ENCODE peak calls at places on chromosomes 16 and 17, in six cellular contexts. B, Y, O, K, J and L are unnamed samples.
A peak's percentile ranks its signal among the peaks of the same experiment; 100 is the strongest.

GRCh38 chr17:574061-574460 is 140.6 kb downstream of the VPS53 start:
- DNase-seq in Y (no peak), O (no peak), J (no peak), B (peak; percentile 83), K (no peak), L (peak; percentile 71)

GRCh38 chr17:31309525-31309924 is 4.3 kb downstream of the EVI2B start:
- DNase-seq in B (no peak), K (no peak), J (no peak), Y (no peak), O (no peak), L (no peak)

GRCh38 chr16:68436581-68436980 is 11.7 kb downstream of the SMPD3 start:
- DNase-seq in Y (peak; percentile 80), O (no peak), K (no peak), J (no peak), B (no peak), L (no peak)

GRCh38 chr16:11535494-11535893 is 51.2 kb downstream of the LITAF start:
- DNase-seq in K (peak; percentile 57), B (no peak), J (no peak), Y (no peak), O (no peak), L (no peak)

GRCh38 chr17:700504-701094 is 14.0 kb downstream of the VPS53 start:
- DNase-seq in B (peak; percentile 40), K (no peak), J (no peak), Y (peak; percentile 44), O (no peak), L (no peak)

GRCh38 chr16:78761427-78761826 is 662.0 kb downstream of the WWOX start:
- DNase-seq in O (no peak), J (no peak), Y (no peak), K (no peak), B (no peak), L (no peak)

GRCh38 chr17:59093702-59094231 is 12.9 kb downstream of the TRIM37 start:
- DNase-seq in O (no peak), J (no peak), Y (no peak), B (peak; percentile 93), K (no peak), L (peak; percentile 63)

GRCh38 chr17:46979023-46979870 is at the start of gene RPRML:
- DNase-seq in O (no peak), J (peak; percentile 45), B (peak; percentile 44), Y (peak; percentile 64), K (no peak), L (no peak)

GRCh38 chr16:24851700-24852099 is 5.9 kb downstream of the SLC5A11 start:
- DNase-seq in J (no peak), B (peak; percentile 54), K (no peak), Y (no peak), O (no peak), L (no peak)

GRCh38 chr16:66534376-66534799 is 15.5 kb downstream of the TK2 start:
- DNase-seq in K (no peak), Y (no peak), J (no peak), B (no peak), O (no peak), L (no peak)

GRCh38 chr16:25633549-25633948 is 58.2 kb upstream of the HS3ST4 start:
- DNase-seq in O (no peak), K (no peak), J (no peak), B (no peak), Y (no peak), L (no peak)

GRCh38 chr16:81455006-81455405 is 10.4 kb downstream of the CMIP start:
- DNase-seq in B (no peak), J (no peak), Y (no peak), K (no peak), O (no peak), L (no peak)

GRCh38 chr16:82782715-82783251 is 156.0 kb downstream of the CDH13 start:
- DNase-seq in K (peak; percentile 8), Y (peak; percentile 66), J (no peak), O (no peak), B (peak; percentile 47), L (no peak)

GRCh38 chr17:53629188-53629587 is 193.5 kb upstream of the KIF2B start:
- DNase-seq in J (no peak), K (no peak), Y (no peak), B (no peak), O (no peak), L (no peak)

GRCh38 chr17:66855204-66855603 is 20.3 kb downstream of the CACNG5 start:
- DNase-seq in K (no peak), J (no peak), O (no peak), Y (peak; percentile 73), B (no peak), L (no peak)

GRCh38 chr16:46808997-46809396 is 22.0 kb downstream of the C16orf87 start:
- DNase-seq in K (no peak), B (no peak), Y (no peak), J (no peak), O (no peak), L (no peak)

GRCh38 chr17:49548051-49548505 is 27.6 kb upstream of the NXPH3 start:
- DNase-seq in O (peak; percentile 62), J (no peak), K (no peak), Y (no peak), B (no peak), L (no peak)

GRCh38 chr16:1335996-1336395 is 2.6 kb downstream of the BAIAP3 start:
- DNase-seq in B (no peak), J (no peak), K (no peak), O (no peak), Y (peak; percentile 72), L (no peak)

GRCh38 chr17:64281962-64282752 is 19.1 kb upstream of the TEX2 start:
- DNase-seq in O (no peak), Y (peak; percentile 84), J (peak; percentile 68), K (peak; percentile 46), B (peak; percentile 87), L (peak; percentile 82)

GRCh38 chr16:86018487-86018886 is 119.5 kb downstream of the IRF8 start:
- DNase-seq in K (no peak), Y (no peak), O (peak; percentile 70), J (no peak), B (no peak), L (peak; percentile 81)

GRCh38 chr17:55735784-55736405 is 13.2 kb upstream of the TMEM100 start:
- DNase-seq in O (no peak), J (no peak), Y (peak; percentile 78), K (no peak), B (peak; percentile 32), L (peak; percentile 69)

GRCh38 chr16:75256059-75256870 is 4.8 kb upstream of the BCAR1 start:
- DNase-seq in B (peak; percentile 54), J (peak; percentile 28), K (no peak), O (peak; percentile 70), Y (peak; percentile 67), L (peak; percentile 70)

GRCh38 chr17:18186271-18186982 is 2.8 kb downstream of the ALKBH5 start:
- DNase-seq in Y (no peak), O (no peak), K (no peak), B (peak; percentile 33), J (no peak), L (no peak)

GRCh38 chr16:69107311-69107962 is 2.0 kb downstream of the HAS3 start:
- DNase-seq in O (no peak), J (peak; percentile 50), K (no peak), B (peak; percentile 22), Y (peak; percentile 60), L (no peak)

GRCh38 chr17:43599046-43599395 is 52.9 kb upstream of the ETV4 start:
- DNase-seq in O (no peak), J (no peak), Y (no peak), K (no peak), B (no peak), L (no peak)

GRCh38 chr17:27240086-27240801 is 53.7 kb upstream of the WSB1 start:
- DNase-seq in Y (no peak), J (no peak), K (no peak), B (no peak), O (no peak), L (no peak)

GRCh38 chr17:79065105-79065670 is 9.4 kb upstream of the ENGASE start:
- DNase-seq in K (peak; percentile 49), Y (peak; percentile 77), J (peak; percentile 57), B (peak; percentile 45), O (no peak), L (peak; percentile 63)

GRCh38 chr17:72588961-72589360 is 468.1 kb downstream of the SOX9 start:
- DNase-seq in B (no peak), Y (no peak), K (peak; percentile 47), O (no peak), J (peak; percentile 84), L (no peak)
- TF ChIP-seq POLR2AphosphoS5 in B (no peak), Y (no peak), K (peak; percentile 9), O (no peak), J (peak; percentile 90), L (no peak)

DNA sequence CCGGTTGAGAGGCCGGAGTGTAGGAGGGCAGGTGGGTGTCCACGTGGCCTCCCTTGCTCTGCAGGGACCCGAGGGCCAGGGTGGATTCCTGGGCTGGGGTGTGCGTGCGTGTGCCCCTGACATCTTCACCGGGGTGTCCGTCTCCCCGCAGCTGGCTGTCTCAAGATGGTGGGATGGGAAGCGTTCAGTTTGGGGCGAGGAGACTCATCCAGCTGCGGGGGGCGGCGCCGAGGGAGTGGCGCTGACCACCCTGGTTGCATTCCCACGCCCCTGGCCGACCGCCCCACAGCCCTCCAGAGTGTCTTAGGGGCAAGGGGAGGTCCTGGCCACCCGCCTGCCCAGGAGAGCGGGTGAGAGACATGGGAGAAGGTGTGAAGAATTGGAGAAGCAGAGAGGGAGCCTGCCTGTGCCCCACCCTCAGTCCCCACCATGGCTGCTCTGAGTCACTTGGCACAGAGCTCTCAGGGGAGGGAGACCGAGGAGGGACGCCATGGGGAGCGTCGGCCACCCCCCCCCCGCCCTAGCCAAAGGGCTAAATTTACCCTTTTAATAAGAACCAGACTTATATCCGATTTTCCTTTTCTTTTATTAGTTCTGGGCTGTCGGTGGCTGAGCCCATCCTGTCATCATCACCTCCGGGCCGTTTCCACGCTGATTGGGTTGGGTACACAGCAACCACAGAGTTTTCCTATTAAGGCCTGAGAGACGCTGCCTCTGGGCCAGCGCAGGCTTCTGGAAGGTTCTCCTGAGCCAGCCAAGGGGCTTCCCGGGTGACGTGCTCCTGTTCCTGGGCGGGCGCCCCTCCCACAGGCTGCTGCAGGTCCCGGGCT is 22.0 kb downstream of the BAHCC1 start:
- DNase-seq in O (no peak), B (no peak), J (no peak), K (no peak), Y (no peak), L (no peak)
- H3K4me1 ChIP-seq in O (peaks cover 71% of the 10 kb centered on the region), B (peaks cover 23% of the 10 kb centered on the region), J (peaks cover 72% of the 10 kb centered on the region), K (peaks cover 10% of the 10 kb centered on the region), Y (no peaks in the 10 kb centered on the region), L (peaks cover 63% of the 10 kb centered on the region)

GRCh38 chr16:15771694-15772093 is 85.1 kb downstream of the MYH11 start:
- DNase-seq in O (no peak), Y (no peak), B (no peak), K (no peak), J (no peak), L (no peak)
- TF ChIP-seq POLR2AphosphoS5 in O (no peak), Y (no peak), B (no peak), K (no peak), J (no peak), L (peak; percentile 13)

GRCh38 chr16:2483160-2483559 is 8.2 kb downstream of the TBC1D24 start:
- DNase-seq in B (no peak), O (no peak), J (no peak), Y (no peak), K (no peak), L (no peak)

GRCh38 chr16:2482181-2483107 is 7.5 kb downstream of the TBC1D24 start:
- DNase-seq in Y (no peak), B (no peak), K (peak; percentile 66), J (no peak), O (no peak), L (peak; percentile 93)

GRCh38 chr16:2478273-2478672 is 3.3 kb downstream of the TBC1D24 start:
- DNase-seq in Y (no peak), K (no peak), B (no peak), O (no peak), J (no peak), L (no peak)

GRCh38 chr16:2481676-2482075 is 6.7 kb downstream of the TBC1D24 start:
- DNase-seq in J (no peak), B (no peak), Y (no peak), O (no peak), K (no peak), L (no peak)

GRCh38 chr16:2480948-2481347 is 6.0 kb downstream of the TBC1D24 start:
- DNase-seq in J (peak; percentile 79), B (no peak), K (no peak), O (no peak), Y (no peak), L (no peak)
- H3K4me1 ChIP-seq in J (peaks cover 67% of the 10 kb centered on the region), B (peaks cover 1% of the 10 kb centered on the region), K (no peaks in the 10 kb centered on the region), O (peaks cover 47% of the 10 kb centered on the region), Y (peaks cover 5% of the 10 kb centered on the region), L (peaks cover 35% of the 10 kb centered on the region)